ENCODE peak calls at places on chromosomes 4 and X, in four cellular contexts. One of them, this sample, is unnamed.
A peak's percentile ranks its signal among the peaks of the same experiment; 100 is the strongest.

GRCh38 chr4:156378053-156378665 is 424.5 kb upstream of the CTSO start:
- DNase-seq in HepG2: peak; percentile 2
- DNase-seq in IMR-90: peak; percentile 71
- DNase-seq in HCT116: peak; percentile 24
- DNase-seq in this sample: peak; percentile 56

GRCh38 chr4:32662803-32663202 is 1942.6 kb downstream of the PCDH7 start:
- DNase-seq in HepG2: no peak
- DNase-seq in IMR-90: no peak
- DNase-seq in HCT116: no peak
- DNase-seq in this sample: no peak

GRCh38 chr4:87213425-87213824 is 7.0 kb downstream of the KLHL8 start:
- DNase-seq in HepG2: no peak
- DNase-seq in IMR-90: peak; percentile 49
- DNase-seq in HCT116: no peak
- DNase-seq in this sample: peak; percentile 11

GRCh38 chr4:2413821-2414610 is 4.4 kb downstream of the ZFYVE28 start:
- DNase-seq in HepG2: no peak
- DNase-seq in IMR-90: no peak
- DNase-seq in HCT116: no peak
- DNase-seq in this sample: peak; percentile 36

GRCh38 chrX:130196453-130196852 is 24.7 kb downstream of the RAB33A start:
- DNase-seq in HepG2: no peak
- DNase-seq in IMR-90: no peak
- DNase-seq in HCT116: no peak
- DNase-seq in this sample: no peak

GRCh38 chr4:175779081-175779620 is 32.9 kb downstream of the GPM6A start:
- DNase-seq in HepG2: no peak
- DNase-seq in IMR-90: no peak
- DNase-seq in HCT116: no peak
- DNase-seq in this sample: no peak

GRCh38 chr4:38466401-38466800 is 197.6 kb upstream of the KLF3 start:
- DNase-seq in HepG2: no peak
- DNase-seq in IMR-90: no peak
- DNase-seq in HCT116: no peak
- DNase-seq in this sample: no peak

GRCh38 chrX:41802958-41803357 is 79.0 kb downstream of the GPR82 start:
- DNase-seq in HepG2: no peak
- DNase-seq in IMR-90: no peak
- DNase-seq in HCT116: no peak
- DNase-seq in this sample: no peak

GRCh38 chrX:55109304-55109703 is 20.5 kb downstream of the PAGE2 start:
- DNase-seq in HepG2: no peak
- DNase-seq in IMR-90: no peak
- DNase-seq in HCT116: no peak
- DNase-seq in this sample: no peak

GRCh38 chr4:143232277-143232676 is 47.6 kb downstream of the USP38 start:
- DNase-seq in HepG2: no peak
- DNase-seq in IMR-90: no peak
- DNase-seq in HCT116: no peak
- DNase-seq in this sample: no peak

GRCh38 chr4:5629542-5629941 is 78.8 kb downstream of the EVC2 start:
- DNase-seq in HepG2: no peak
- DNase-seq in IMR-90: no peak
- DNase-seq in HCT116: no peak
- DNase-seq in this sample: no peak

GRCh38 chrX:13937370-13938052 is 92.2 kb downstream of the GEMIN8 start:
- DNase-seq in HepG2: no peak
- DNase-seq in IMR-90: peak; percentile 53
- DNase-seq in HCT116: no peak
- DNase-seq in this sample: no peak

GRCh38 chrX:19670854-19671620 is 155.7 kb upstream of the MAP3K15 start:
- DNase-seq in HepG2: peak; percentile 79
- DNase-seq in IMR-90: peak; percentile 79
- DNase-seq in HCT116: peak; percentile 79
- DNase-seq in this sample: peak; percentile 48

GRCh38 chrX:22629105-22629725 is 356.5 kb downstream of the CBLL2 start:
- DNase-seq in HepG2: no peak
- DNase-seq in IMR-90: peak; percentile 74
- DNase-seq in HCT116: no peak
- DNase-seq in this sample: peak; percentile 20

GRCh38 chr4:85777908-85778808 is 303.2 kb downstream of the ARHGAP24 start:
- DNase-seq in HepG2: no peak
- DNase-seq in IMR-90: no peak
- DNase-seq in HCT116: no peak
- DNase-seq in this sample: peak; percentile 73
- H3K4me2 ChIP-seq in HepG2: no peak overlapping the region
- H3K4me2 ChIP-seq in IMR-90: peak overlapping the region; percentile 100
- H3K4me2 ChIP-seq in HCT116: no peak overlapping the region
- H3K4me2 ChIP-seq in this sample: peak overlapping the region; percentile 100

DNA sequence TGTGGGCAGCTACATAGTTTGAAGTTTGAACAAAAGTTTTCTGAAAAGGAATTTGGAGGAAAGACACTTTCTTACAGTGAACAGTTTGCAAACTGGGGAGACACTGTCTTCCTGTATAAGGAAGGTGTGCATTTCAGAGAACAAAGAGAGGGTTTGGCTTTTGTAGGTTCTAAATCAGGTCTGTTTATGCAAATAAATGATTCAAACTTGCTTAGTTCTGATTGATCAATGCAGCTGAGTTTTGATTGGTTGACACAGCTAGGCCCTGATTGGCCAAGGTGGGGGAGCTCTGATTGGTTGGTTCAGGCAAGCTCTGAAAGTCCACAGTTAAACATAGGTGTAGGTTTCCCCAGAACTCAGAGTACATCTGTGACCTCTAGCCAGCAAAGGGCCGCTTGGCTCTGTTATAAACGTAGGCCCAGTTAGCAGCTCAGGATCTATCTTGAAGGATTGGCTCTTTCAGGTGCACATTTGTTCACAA is 63.0 kb upstream of the ENPP6 start:
- DNase-seq in HepG2: peak; percentile 28
- DNase-seq in IMR-90: no peak
- DNase-seq in HCT116: no peak
- DNase-seq in this sample: no peak
- TF ChIP-seq POLR2A in HepG2: no peak
- TF ChIP-seq POLR2A in IMR-90: no peak
- TF ChIP-seq POLR2A in HCT116: no peak
- TF ChIP-seq POLR2A in this sample: no peak

GRCh38 chr4:42397635-42398447 is 553 bp downstream of the SHISA3 start:
- DNase-seq in HepG2: no peak
- DNase-seq in IMR-90: peak; percentile 12
- DNase-seq in HCT116: no peak
- DNase-seq in this sample: peak; percentile 56
- H3K4me2 ChIP-seq in HepG2: no peak overlapping the region
- H3K4me2 ChIP-seq in IMR-90: peak overlapping the region; percentile 65
- H3K4me2 ChIP-seq in HCT116: no peak overlapping the region
- H3K4me2 ChIP-seq in this sample: peak overlapping the region; percentile 74

GRCh38 chr4:119184128-119184527 is 28.4 kb upstream of the USP53 start:
- DNase-seq in HepG2: no peak
- DNase-seq in IMR-90: no peak
- DNase-seq in HCT116: no peak
- DNase-seq in this sample: no peak
- TF ChIP-seq POLR2A in HepG2: no peak
- TF ChIP-seq POLR2A in IMR-90: no peak
- TF ChIP-seq POLR2A in HCT116: no peak
- TF ChIP-seq POLR2A in this sample: no peak

GRCh38 chr4:158161561-158162354 is 11.1 kb downstream of the GASK1B start:
- DNase-seq in HepG2: no peak
- DNase-seq in IMR-90: peak; percentile 79
- DNase-seq in HCT116: peak; percentile 63
- DNase-seq in this sample: peak; percentile 99
- H3K4me2 ChIP-seq in HepG2: no peak overlapping the region
- H3K4me2 ChIP-seq in IMR-90: peak overlapping the region; percentile 39
- H3K4me2 ChIP-seq in HCT116: peak overlapping the region; percentile 69
- H3K4me2 ChIP-seq in this sample: peak overlapping the region; percentile 67

GRCh38 chrX:109638158-109638557 is 13.2 kb upstream of the KCNE5 start:
- DNase-seq in HepG2: no peak
- DNase-seq in IMR-90: no peak
- DNase-seq in HCT116: no peak
- DNase-seq in this sample: no peak

GRCh38 chrX:109643687-109644086 is 18.7 kb upstream of the KCNE5 start:
- DNase-seq in HepG2: no peak
- DNase-seq in IMR-90: no peak
- DNase-seq in HCT116: no peak
- DNase-seq in this sample: no peak
- TF ChIP-seq POLR2A in HepG2: no peak
- TF ChIP-seq POLR2A in IMR-90: no peak
- TF ChIP-seq POLR2A in HCT116: no peak
- TF ChIP-seq POLR2A in this sample: no peak

DNA sequence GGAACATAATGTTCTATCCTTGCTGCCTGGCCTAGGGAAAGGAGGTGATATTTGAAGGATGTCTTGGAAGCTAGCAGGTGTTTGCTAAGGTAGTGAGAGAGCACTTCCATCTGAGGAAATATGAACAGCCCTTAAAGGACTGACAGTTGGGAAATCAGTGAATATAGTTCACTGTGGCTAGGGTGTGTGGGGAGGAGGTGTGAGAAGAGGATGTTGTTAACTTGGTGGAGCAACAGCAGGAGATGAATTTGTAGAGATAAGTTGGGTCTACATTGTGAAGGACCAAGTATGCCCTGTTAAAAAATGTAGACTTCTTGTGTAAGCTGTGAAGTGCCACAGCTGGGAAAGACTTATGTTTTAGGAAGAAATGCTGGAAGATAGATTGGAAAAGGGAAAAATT is 25.5 kb downstream of the TBC1D19 start:
- DNase-seq in HepG2: no peak
- DNase-seq in IMR-90: no peak
- DNase-seq in HCT116: no peak
- DNase-seq in this sample: no peak
- H3K4me2 ChIP-seq in HepG2: no peak overlapping the region
- H3K4me2 ChIP-seq in IMR-90: no peak overlapping the region
- H3K4me2 ChIP-seq in HCT116: no peak overlapping the region
- H3K4me2 ChIP-seq in this sample: no peak overlapping the region

GRCh38 chr4:56530269-56531148 is 24.9 kb downstream of the ARL9 start:
- DNase-seq in HepG2: peak; percentile 12
- DNase-seq in IMR-90: peak; percentile 64
- DNase-seq in HCT116: peak; percentile 62
- DNase-seq in this sample: peak; percentile 72
- TF ChIP-seq POLR2A in HepG2: no peak
- TF ChIP-seq POLR2A in IMR-90: peak; percentile 55
- TF ChIP-seq POLR2A in HCT116: no peak
- TF ChIP-seq POLR2A in this sample: peak; percentile 43

DNA sequence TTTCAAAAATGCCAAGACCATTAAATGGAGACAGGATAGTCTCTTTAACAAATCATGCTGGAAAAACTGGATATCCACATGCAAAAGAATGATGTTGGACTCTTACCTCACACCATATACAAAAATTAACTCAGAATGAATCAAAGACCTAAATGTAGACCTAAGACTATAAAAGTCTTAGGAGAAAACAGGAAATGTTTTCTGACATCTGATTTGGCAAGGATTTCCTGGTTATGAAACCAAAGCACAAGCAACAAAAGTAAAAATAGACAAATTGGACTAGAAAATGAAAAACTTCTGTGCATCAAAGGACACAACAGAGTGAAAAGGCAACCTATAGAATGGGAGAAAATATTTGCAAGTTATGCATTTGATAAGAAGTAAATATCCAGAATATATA is 37.6 kb downstream of the ARFIP1 start:
- DNase-seq in HepG2: no peak
- DNase-seq in IMR-90: peak; percentile 6
- DNase-seq in HCT116: no peak
- DNase-seq in this sample: peak; percentile 49
- H3K4me2 ChIP-seq in HepG2: no peak overlapping the region
- H3K4me2 ChIP-seq in IMR-90: no peak overlapping the region
- H3K4me2 ChIP-seq in HCT116: no peak overlapping the region
- H3K4me2 ChIP-seq in this sample: peak overlapping the region; percentile 38

GRCh38 chrX:32966956-32967355 is 244.4 kb downstream of the DMD start:
- DNase-seq in HepG2: no peak
- DNase-seq in IMR-90: no peak
- DNase-seq in HCT116: no peak
- DNase-seq in this sample: no peak
- TF ChIP-seq POLR2A in HepG2: no peak
- TF ChIP-seq POLR2A in IMR-90: no peak
- TF ChIP-seq POLR2A in HCT116: no peak
- TF ChIP-seq POLR2A in this sample: no peak